ENCODE peak calls at places on chromosomes 2 and 18, in eight cellular contexts. X is HFFc6, L is SHP77, W is hypothalamus, K is amniotic stem cell, S is astrocyte, A is KBM-7, U is Panc1. B is an unnamed sample.
A peak's percentile ranks its signal among the peaks of the same experiment; 100 is the strongest.

GRCh38 chr18:31686572-31686971 is 2.2 kb upstream of the B4GALT6 start:
- DNase-seq in A (no peak), X (no peak), S (no peak), W (no peak), K (no peak), L (no peak), U (no peak), B (no peak)

GRCh38 chr2:105313877-105314276 is 15.7 kb downstream of the TGFBRAP1 start:
- DNase-seq in K (no peak), A (peak; percentile 65), U (no peak), X (no peak), W (no peak), S (no peak), L (no peak), B (no peak)

GRCh38 chr2:71922091-71922490 is 225.6 kb downstream of the CYP26B1 start:
- DNase-seq in L (no peak), W (no peak), K (no peak), X (no peak), S (no peak), U (no peak), A (no peak), B (no peak)

GRCh38 chr2:64274399-64275173 is 130.4 kb upstream of the PELI1 start:
- DNase-seq in W (no peak), L (no peak), X (no peak), U (no peak), A (no peak), K (no peak), S (peak; percentile 36), B (no peak)

GRCh38 chr2:57908736-57909161 is 137.9 kb upstream of the VRK2 start:
- DNase-seq in W (no peak), U (no peak), S (no peak), L (no peak), K (no peak), A (no peak), X (no peak), B (no peak)

GRCh38 chr2:138432971-138433370 is 68.6 kb upstream of the SPOPL start:
- DNase-seq in U (no peak), S (peak; percentile 42), W (no peak), K (no peak), A (no peak), L (no peak), X (no peak), B (no peak)

GRCh38 chr2:102581911-102582310 is 37.4 kb upstream of the SLC9A2 start:
- DNase-seq in K (no peak), W (no peak), X (no peak), A (no peak), L (no peak), S (no peak), U (no peak), B (no peak)

GRCh38 chr2:19711470-19712372 is 190.1 kb downstream of the TTC32 start:
- DNase-seq in X (peak; percentile 98), W (no peak), K (peak; percentile 84), U (peak; percentile 13), L (peak; percentile 19), A (peak; percentile 28), S (peak; percentile 98), B (peak; percentile 61)

GRCh38 chr18:58241877-58242276 is 197.9 kb downstream of the NEDD4L start:
- DNase-seq in K (no peak), X (peak; percentile 32), S (peak; percentile 93), A (no peak), U (no peak), L (no peak), W (no peak), B (peak; percentile 97)

GRCh38 chr18:58541137-58541788 is 87.6 kb downstream of the ALPK2 start:
- DNase-seq in K (no peak), U (no peak), A (peak; percentile 18), L (no peak), W (no peak), S (no peak), X (peak; percentile 11), B (peak; percentile 82)

GRCh38 chr2:209648714-209649113 is 122.9 kb upstream of the UNC80 start:
- DNase-seq in W (no peak), X (peak; percentile 74), A (no peak), K (no peak), S (peak; percentile 59), L (no peak), U (no peak), B (no peak)

GRCh38 chr2:211611061-211611518 is 927.5 kb downstream of the ERBB4 start:
- DNase-seq in K (no peak), A (peak; percentile 4), S (no peak), X (no peak), U (peak; percentile 51), L (no peak), W (no peak), B (no peak)

GRCh38 chr2:23561088-23561487 is 176.1 kb downstream of the KLHL29 start:
- DNase-seq in S (peak; percentile 36), K (no peak), W (peak; percentile 16), A (no peak), U (no peak), X (no peak), L (no peak), B (no peak)

GRCh38 chr2:96737251-96737650 is 2.6 kb downstream of the LMAN2L start:
- DNase-seq in S (no peak), W (no peak), U (no peak), X (no peak), L (no peak), K (no peak), A (no peak), B (no peak)

GRCh38 chr18:27017901-27018500 is 152.5 kb upstream of the AQP4 start:
- DNase-seq in K (no peak), U (no peak), S (no peak), X (no peak), A (peak; percentile 3), W (no peak), L (peak; percentile 14), B (peak; percentile 22)

GRCh38 chr2:240999001-240999791 is 778 bp downstream of the SNED1 start:
- DNase-seq in W (no peak), A (no peak), K (no peak), S (no peak), X (no peak), L (no peak), U (no peak), B (no peak)

GRCh38 chr2:64773461-64774118 is 119.9 kb upstream of the SERTAD2 start:
- DNase-seq in A (peak; percentile 38), U (no peak), S (no peak), W (no peak), L (no peak), X (no peak), K (no peak), B (no peak)

GRCh38 chr2:237575869-237576862 is 9.8 kb downstream of the PRLH start:
- DNase-seq in L (no peak), X (no peak), K (no peak), U (no peak), S (no peak), W (no peak), A (no peak), B (no peak)